ENCODE peak calls at places on chromosomes 6 and 20, in six cellular contexts. O, E, S, W, I and T are unnamed samples.

GRCh38 chr6:158387578-158387977 is 75.3 kb downstream of the TULP4 start:
- DNase-seq in O (no peak), E (no peak), S (no peak), W (no peak), I (no peak), T (no peak)

GRCh38 chr20:50197463-50197862 is 6.8 kb downstream of the CEBPB start:
- DNase-seq in O (no peak), E (no peak), S (no peak), W (no peak), I (no peak), T (no peak)

GRCh38 chr6:25623065-25623464 is 28.9 kb upstream of the SCGN start:
- DNase-seq in O (no peak), E (no peak), S (no peak), W (no peak), I (no peak), T (no peak)

GRCh38 chr6:112983741-112984221 is 636.7 kb downstream of the RFPL4B start:
- DNase-seq in O (no peak), E (peak), S (peak), W (no peak), I (no peak), T (no peak)

GRCh38 chr20:62576815-62577214 is 65.5 kb upstream of the SLCO4A1 start:
- DNase-seq in O (peak), E (peak), S (peak), W (no peak), I (no peak), T (no peak)

GRCh38 chr6:135087803-135088202 is 33.2 kb upstream of the HBS1L start:
- DNase-seq in O (no peak), E (no peak), S (no peak), W (no peak), I (no peak), T (no peak)

GRCh38 chr20:5353624-5354496 is 37.1 kb upstream of the PROKR2 start:
- DNase-seq in O (no peak), E (peak), S (peak), W (peak), I (no peak), T (no peak)

GRCh38 chr6:152698692-152699091 is 995 bp downstream of the MYCT1 start:
- DNase-seq in O (no peak), E (no peak), S (no peak), W (no peak), I (no peak), T (no peak)

GRCh38 chr20:32453467-32454163 is 95.5 kb downstream of the ASXL1 start:
- DNase-seq in O (no peak), E (no peak), S (no peak), W (no peak), I (no peak), T (no peak)

GRCh38 chr20:4272225-4272624 is 256.9 kb upstream of the RNF24 start:
- DNase-seq in O (no peak), E (no peak), S (peak), W (no peak), I (no peak), T (no peak)

GRCh38 chr20:47351643-47352331 is 4.7 kb downstream of the ZMYND8 start:
- DNase-seq in O (peak), E (no peak), S (no peak), W (no peak), I (peak), T (peak)

GRCh38 chr6:30782425-30783014 is 38.2 kb upstream of the IER3 start:
- DNase-seq in O (no peak), E (peak), S (peak), W (peak), I (no peak), T (no peak)

DNA sequence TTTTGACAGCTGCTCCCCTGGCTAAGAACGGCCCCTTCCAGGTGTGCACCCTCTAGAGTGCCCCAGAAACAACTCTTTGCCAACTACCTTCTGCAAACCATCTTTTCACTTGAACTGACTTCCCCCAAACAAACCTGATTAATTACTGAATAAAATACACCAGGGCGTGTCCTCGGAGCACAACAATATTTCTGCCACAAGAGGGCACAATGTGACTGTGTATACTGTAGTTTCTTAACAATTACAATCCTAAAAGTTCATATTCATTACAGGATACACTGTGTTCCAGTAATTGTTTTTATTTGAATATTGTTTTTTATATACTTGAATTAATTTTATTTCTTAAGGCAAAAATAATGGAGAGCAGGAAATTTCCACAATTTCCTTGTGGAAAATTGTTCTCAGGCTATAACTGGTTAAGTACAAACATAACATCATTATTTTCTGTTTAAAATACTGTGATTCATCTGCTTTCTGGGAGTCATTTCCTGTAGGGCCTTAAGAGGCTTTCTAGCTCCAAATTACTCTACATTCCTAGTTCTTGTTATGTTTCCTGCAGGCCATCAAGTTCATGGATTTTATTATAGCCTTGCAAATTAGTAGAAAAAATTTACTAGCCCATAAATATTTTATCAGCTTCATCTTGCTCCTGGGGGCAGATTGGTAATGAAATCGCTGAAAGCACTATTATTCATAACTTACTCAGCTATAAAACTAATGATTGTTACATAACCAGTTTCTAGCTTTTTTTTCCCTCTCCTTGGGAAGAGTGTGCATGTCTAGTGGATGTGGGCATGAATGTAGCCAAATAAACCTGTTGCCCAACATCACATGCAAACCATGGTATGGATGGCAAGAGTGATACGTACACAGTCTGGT is 51.9 kb upstream of the SLC22A16 start:
- DNase-seq in O (peak), E (peak), S (peak), W (peak), I (peak), T (peak)
- TF ChIP-seq EZH2phosphoT487 in O (no peak), E (no peak), S (peak), W (no peak), I (no peak), T (no peak)

DNA sequence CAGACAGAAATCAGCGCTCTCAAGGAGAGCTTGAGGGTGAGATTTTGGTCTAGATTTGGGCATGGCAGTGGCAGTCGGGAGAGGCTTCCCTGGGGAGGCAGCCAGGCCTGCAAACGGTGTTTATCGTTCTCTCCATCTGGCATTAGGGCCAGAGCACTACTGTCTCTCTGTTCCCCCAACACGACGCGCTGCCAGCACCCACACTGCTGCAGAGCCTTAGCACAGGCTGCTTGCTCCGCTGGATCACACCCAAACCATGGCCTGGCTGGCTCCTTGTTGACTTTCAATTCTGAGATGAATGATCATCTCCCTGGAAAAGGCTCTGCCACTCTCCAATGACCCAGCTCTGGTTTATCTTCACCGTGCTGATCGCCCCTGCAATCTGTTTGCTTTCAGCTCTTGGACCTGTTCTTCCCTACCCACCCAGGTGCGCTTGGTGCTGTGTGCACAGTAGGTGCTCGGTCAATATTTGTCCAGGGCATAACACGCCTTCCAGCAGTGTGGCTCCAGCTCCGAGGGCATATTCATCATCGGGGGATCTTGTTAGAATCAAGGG is 106.1 kb downstream of the TFAP2C start:
- DNase-seq in O (no peak), E (no peak), S (no peak), W (no peak), I (no peak), T (no peak)
- H3K9ac ChIP-seq in O (no peak), E (no peak), S (no peak), W (no peak), I (no peak), T (no peak)

GRCh38 chr20:38112249-38112942 is 52.7 kb downstream of the TGM2 start:
- DNase-seq in O (no peak), E (no peak), S (no peak), W (no peak), I (no peak), T (no peak)
- TF ChIP-seq EZH2phosphoT487 in O (no peak), E (no peak), S (no peak), W (no peak), I (no peak), T (no peak)

GRCh38 chr20:1376007-1376406 is 16.8 kb downstream of the FKBP1A start:
- DNase-seq in O (no peak), E (no peak), S (no peak), W (no peak), I (no peak), T (no peak)

GRCh38 chr20:1373614-1374013 is 19.2 kb downstream of the FKBP1A start:
- DNase-seq in O (no peak), E (no peak), S (no peak), W (no peak), I (no peak), T (no peak)

GRCh38 chr20:1375515-1375914 is 17.3 kb downstream of the FKBP1A start:
- DNase-seq in O (no peak), E (peak), S (peak), W (no peak), I (no peak), T (no peak)

GRCh38 chr20:1373036-1373435 is 19.8 kb downstream of the FKBP1A start:
- DNase-seq in O (no peak), E (no peak), S (no peak), W (no peak), I (no peak), T (no peak)

GRCh38 chr20:1374246-1374645 is 18.6 kb downstream of the FKBP1A start:
- DNase-seq in O (no peak), E (no peak), S (no peak), W (no peak), I (no peak), T (no peak)
- H3K9ac ChIP-seq in O (no peak), E (no peak), S (no peak), W (no peak), I (no peak), T (no peak)

GRCh38 chr6:160790028-160790792 is 88.2 kb downstream of the PLG start:
- DNase-seq in O (peak), E (no peak), S (peak), W (peak), I (no peak), T (no peak)

GRCh38 chr6:160791459-160791858 is 89.4 kb downstream of the PLG start:
- DNase-seq in O (no peak), E (peak), S (no peak), W (peak), I (no peak), T (peak)

GRCh38 chr6:160791981-160792418 is 90.0 kb downstream of the PLG start:
- DNase-seq in O (no peak), E (peak), S (peak), W (peak), I (no peak), T (no peak)

GRCh38 chr6:160789263-160790027 is 87.4 kb downstream of the PLG start:
- DNase-seq in O (no peak), E (no peak), S (no peak), W (no peak), I (no peak), T (no peak)

GRCh38 chr6:160788806-160789205 is 86.8 kb downstream of the PLG start:
- DNase-seq in O (no peak), E (no peak), S (no peak), W (no peak), I (no peak), T (no peak)
- TF ChIP-seq EZH2phosphoT487 in O (no peak), E (no peak), S (no peak), W (no peak), I (no peak), T (no peak)

GRCh38 chr6:67639161-67639560 is 995.9 kb upstream of the ADGRB3 start:
- DNase-seq in O (no peak), E (no peak), S (no peak), W (no peak), I (no peak), T (no peak)
- H3K9ac ChIP-seq in O (no peak), E (no peak), S (no peak), W (no peak), I (no peak), T (no peak)